ENCODE peak calls at places on chromosomes 4 and X, in six cellular contexts. B is COR-L47, O is retina, I is adipocyte, N is cardiac muscle cell, Z is coronary artery. S is an unnamed sample.

GRCh38 chr4:15042529-15043167 is 40.4 kb downstream of the CPEB2 start:
- DNase-seq in B (no peak), O (no peak), I (peak), N (no peak), Z (no peak), S (no peak)

GRCh38 chr4:100694467-100694866 is 176.6 kb upstream of the EMCN start:
- DNase-seq in B (no peak), O (no peak), I (no peak), N (no peak), Z (no peak), S (no peak)

GRCh38 chr4:34720563-34720962 is 1523.8 kb downstream of the ARAP2 start:
- DNase-seq in B (peak), O (peak), I (peak), N (peak), Z (no peak), S (no peak)

GRCh38 chr4:187276786-187277408 is 553.2 kb upstream of the FAT1 start:
- DNase-seq in B (no peak), O (no peak), I (no peak), N (no peak), Z (no peak), S (no peak)

GRCh38 chrX:153539171-153539978 is 21.9 kb downstream of the ATP2B3 start:
- DNase-seq in B (no peak), O (peak), I (peak), N (peak), Z (peak), S (peak)

GRCh38 chr4:139887378-139887801 is 221.8 kb downstream of the MGST2 start:
- DNase-seq in B (no peak), O (no peak), I (peak), N (no peak), Z (no peak), S (no peak)

GRCh38 chr4:109846395-109847098 is 1.4 kb upstream of the LRIT3 start:
- DNase-seq in B (no peak), O (no peak), I (no peak), N (no peak), Z (no peak), S (no peak)

GRCh38 chr4:57443308-57444243 is 333.4 kb upstream of the IGFBP7 start:
- DNase-seq in B (no peak), O (no peak), I (no peak), N (peak), Z (no peak), S (no peak)

GRCh38 chrX:154398668-154399526 is 720 bp downstream of the RPL10 start:
- DNase-seq in B (peak), O (peak), I (peak), N (peak), Z (peak), S (peak)

GRCh38 chr4:68184923-68185322 is 55.3 kb upstream of the TMPRSS11F start:
- DNase-seq in B (no peak), O (no peak), I (no peak), N (no peak), Z (no peak), S (no peak)

GRCh38 chr4:96164814-96165351 is 325.0 kb downstream of the PDHA2 start:
- DNase-seq in B (no peak), O (no peak), I (peak), N (no peak), Z (no peak), S (no peak)

GRCh38 chrX:97756879-97757278 is 873.2 kb downstream of the RPA4 start:
- DNase-seq in B (no peak), O (no peak), I (no peak), N (no peak), Z (no peak), S (no peak)

GRCh38 chr4:48262926-48263325 is 6.7 kb downstream of the TEC start:
- DNase-seq in B (no peak), O (no peak), I (no peak), N (no peak), Z (no peak), S (no peak)

GRCh38 chrX:47169726-47170515 is 23.7 kb upstream of the UBA1 start:
- DNase-seq in B (no peak), O (no peak), I (peak), N (no peak), Z (peak), S (no peak)

GRCh38 chr4:140635606-140636005 is 66.8 kb upstream of the UCP1 start:
- DNase-seq in B (no peak), O (no peak), I (peak), N (peak), Z (no peak), S (no peak)

GRCh38 chr4:22500831-22501714 is 14.8 kb downstream of the ADGRA3 start:
- DNase-seq in B (no peak), O (no peak), I (peak), N (no peak), Z (no peak), S (no peak)

GRCh38 chrX:39337461-39337860 is 536.2 kb downstream of the MID1IP1 start:
- DNase-seq in B (peak), O (peak), I (no peak), N (no peak), Z (no peak), S (no peak)

GRCh38 chr4:83905952-83906351 is 370.0 kb downstream of the GPAT3 start:
- DNase-seq in B (peak), O (peak), I (no peak), N (peak), Z (no peak), S (no peak)

GRCh38 chr4:76090241-76090691 is 15.8 kb downstream of the ART3 start:
- DNase-seq in B (no peak), O (no peak), I (peak), N (no peak), Z (no peak), S (no peak)

GRCh38 chr4:174156239-174156826 is 127.1 kb downstream of the FBXO8 start:
- DNase-seq in B (peak), O (peak), I (peak), N (peak), Z (no peak), S (no peak)

GRCh38 chrX:31099536-31100090 is 27.8 kb upstream of the FTHL17 start:
- DNase-seq in B (no peak), O (no peak), I (no peak), N (no peak), Z (no peak), S (no peak)

GRCh38 chrX:17183566-17183965 is 191.4 kb upstream of the NHS start:
- DNase-seq in B (no peak), O (no peak), I (no peak), N (no peak), Z (no peak), S (no peak)

GRCh38 chr4:164959896-164960295 is 17.6 kb downstream of the TRIM61 start:
- DNase-seq in B (no peak), O (no peak), I (peak), N (no peak), Z (no peak), S (no peak)

GRCh38 chr4:110631582-110632505 is 9.0 kb upstream of the PITX2 start:
- DNase-seq in B (peak), O (peak), I (peak), N (peak), Z (no peak), S (no peak)

GRCh38 chr4:69859140-69859539 is 805 bp downstream of the SULT1E1 start:
- DNase-seq in B (no peak), O (no peak), I (no peak), N (no peak), Z (no peak), S (no peak)

GRCh38 chr4:70515342-70516245 is 2.8 kb upstream of the AMTN start:
- DNase-seq in B (no peak), O (no peak), I (peak), N (no peak), Z (no peak), S (no peak)

GRCh38 chr4:122483481-122483880 is 27.0 kb upstream of the IL2 start:
- DNase-seq in B (no peak), O (no peak), I (no peak), N (no peak), Z (no peak), S (no peak)

GRCh38 chr4:98469776-98470175 is 188.6 kb downstream of the TSPAN5 start:
- DNase-seq in B (no peak), O (no peak), I (no peak), N (no peak), Z (no peak), S (no peak)

GRCh38 chr4:2007804-2008670 is 737 bp downstream of the NELFA start:
- DNase-seq in B (no peak), O (no peak), I (peak), N (peak), Z (no peak), S (peak)

GRCh38 chrX:11648705-11649519 is 16.8 kb downstream of the ARHGAP6 start:
- DNase-seq in B (no peak), O (no peak), I (no peak), N (no peak), Z (no peak), S (no peak)

S was measured in naive thymus-derived CD4-positive, alpha-beta T cell.